ENCODE peak calls at places on chromosome 20, in six cellular contexts. I is fibroblast of lung; P is ascending aorta; T is right lobe of liver; L is CD8-positive, alpha-beta memory T cell; D is neuronal stem cell. V is an unnamed sample.

GRCh38 chr20:43658068-43658722 is 8.7 kb upstream of the MYBL2 start:
- DNase-seq in P (no peak), T (no peak), D (no peak), I (no peak), L (no peak), V (no peak)

GRCh38 chr20:34579191-34579661 is 20.7 kb downstream of the MAP1LC3A start:
- DNase-seq in I (peak; percentile 80), D (no peak), L (no peak), P (peak; percentile 80), T (no peak), V (peak; percentile 74)

GRCh38 chr20:41232971-41233926 is 84.3 kb downstream of the ZHX3 start:
- DNase-seq in D (no peak), L (no peak), T (no peak), P (no peak), I (peak; percentile 91), V (no peak)

GRCh38 chr20:53748821-53749402 is 155.3 kb upstream of the ZNF217 start:
- DNase-seq in I (peak; percentile 65), T (no peak), L (no peak), D (no peak), P (no peak), V (no peak)

GRCh38 chr20:49482621-49483017 is at the start of gene KCNB1:
- DNase-seq in I (peak; percentile 34), L (peak; percentile 18), D (peak; percentile 86), T (peak; percentile 72), P (peak; percentile 77), V (peak; percentile 81)

GRCh38 chr20:32988008-32988407 is 16.2 kb downstream of the SUN5 start:
- DNase-seq in T (no peak), P (no peak), D (no peak), I (no peak), L (no peak), V (no peak)

GRCh38 chr20:38599410-38599882 is 2.2 kb upstream of the ARHGAP40 start:
- DNase-seq in P (no peak), D (no peak), I (no peak), L (no peak), T (peak; percentile 85), V (no peak)

GRCh38 chr20:40582531-40582930 is 106.5 kb downstream of the MAFB start:
- DNase-seq in T (no peak), D (no peak), I (no peak), P (no peak), L (no peak), V (no peak)

GRCh38 chr20:52230406-52230805 is 38.8 kb upstream of the ZFP64 start:
- DNase-seq in P (no peak), L (no peak), I (no peak), T (no peak), D (no peak), V (no peak)

GRCh38 chr20:63645218-63645617 is 8.0 kb downstream of the STMN3 start:
- DNase-seq in L (no peak), P (no peak), I (no peak), D (no peak), T (no peak), V (no peak)
- H3K4me3 ChIP-seq in L (no peak overlapping the region), P (no peak overlapping the region), I (no peak overlapping the region), D (no peak overlapping the region), T (no peak overlapping the region), V (no peak overlapping the region)

GRCh38 chr20:46199198-46199597 is 81.1 kb downstream of the CD40 start:
- DNase-seq in T (no peak), P (no peak), I (no peak), D (peak; percentile 43), L (no peak), V (no peak)
- H3K27me3 ChIP-seq in T (peaks cover 8% of the 10 kb centered on the region), P (no peaks in the 10 kb centered on the region), I (peaks cover 12% of the 10 kb centered on the region), D (no peaks in the 10 kb centered on the region), L (peaks cover 3% of the 10 kb centered on the region), V (no peaks in the 10 kb centered on the region)

GRCh38 chr20:57396212-57396611 is 5.0 kb downstream of the RBM38 start:
- DNase-seq in P (no peak), L (peak; percentile 8), T (peak; percentile 44), D (no peak), I (no peak), V (no peak)
- H3K4me3 ChIP-seq in P (peak overlapping the region; percentile 3), L (no peak overlapping the region), T (no peak overlapping the region), D (no peak overlapping the region), I (no peak overlapping the region), V (no peak overlapping the region)

GRCh38 chr20:23246682-23247664 is 103.6 kb upstream of the NXT1 start:
- DNase-seq in D (no peak), P (peak; percentile 67), T (no peak), I (peak; percentile 43), L (no peak), V (peak; percentile 28)

GRCh38 chr20:23243791-23244190 is 106.8 kb upstream of the NXT1 start:
- DNase-seq in I (no peak), D (no peak), P (no peak), T (no peak), L (no peak), V (no peak)

GRCh38 chr20:23244916-23245552 is 105.6 kb upstream of the NXT1 start:
- DNase-seq in I (no peak), D (no peak), L (no peak), P (no peak), T (no peak), V (no peak)

GRCh38 chr20:23244207-23244915 is 106.2 kb upstream of the NXT1 start:
- DNase-seq in I (peak; percentile 55), T (no peak), D (no peak), P (no peak), L (no peak), V (no peak)

DNA sequence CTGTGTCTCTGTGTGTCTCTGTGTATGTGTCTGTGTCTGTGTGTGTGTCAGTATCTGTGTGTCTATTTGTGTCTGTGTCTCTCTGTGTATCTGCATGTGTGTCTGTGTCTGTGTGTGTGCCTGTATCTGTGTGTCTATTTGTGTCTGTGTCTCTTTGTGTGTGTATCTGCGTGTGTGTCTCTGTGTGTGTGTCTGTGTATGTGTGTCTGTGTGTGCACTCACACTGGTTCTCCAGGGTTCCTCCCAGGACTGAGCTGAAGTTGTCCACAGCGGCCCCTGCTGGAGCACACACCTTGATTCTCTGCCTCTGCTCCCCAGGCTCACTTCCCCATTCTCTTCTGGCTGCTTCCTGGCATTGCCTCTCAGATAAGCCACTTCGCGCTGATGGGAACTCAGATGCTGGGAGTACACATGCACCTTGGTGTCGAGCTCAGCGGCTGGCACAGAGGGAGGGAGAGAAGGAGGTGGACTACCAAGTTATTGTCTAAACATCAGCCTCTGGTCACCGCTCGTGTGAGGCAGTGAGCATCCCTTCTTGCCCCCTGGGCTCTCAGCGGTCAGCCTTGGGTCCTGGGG is 105.0 kb upstream of the NXT1 start:
- DNase-seq in P (peak; percentile 76), I (peak; percentile 53), D (no peak), T (peak; percentile 67), L (no peak), V (peak; percentile 25)
- H3K27me3 ChIP-seq in P (no peaks in the 10 kb centered on the region), I (no peaks in the 10 kb centered on the region), D (no peaks in the 10 kb centered on the region), T (no peaks in the 10 kb centered on the region), L (no peaks in the 10 kb centered on the region), V (no peaks in the 10 kb centered on the region)

GRCh38 chr20:50691585-50692552 is 527 bp upstream of the RIPOR3 start:
- DNase-seq in L (no peak), I (peak; percentile 59), P (no peak), D (peak; percentile 35), T (no peak), V (peak; percentile 48)
- H3K4me3 ChIP-seq in L (no peak overlapping the region), I (peak overlapping the region; percentile 47), P (peak overlapping the region; percentile 32), D (no peak overlapping the region), T (peak overlapping the region; percentile 41), V (peak overlapping the region; percentile 52)

GRCh38 chr20:57263127-57263609 is 3.3 kb downstream of the BMP7 start:
- DNase-seq in P (no peak), L (no peak), T (no peak), I (no peak), D (no peak), V (no peak)

GRCh38 chr20:57261488-57262243 is 4.8 kb downstream of the BMP7 start:
- DNase-seq in D (no peak), P (no peak), T (no peak), L (no peak), I (no peak), V (no peak)

GRCh38 chr20:57260959-57261357 is 5.5 kb downstream of the BMP7 start:
- DNase-seq in D (no peak), I (no peak), P (no peak), T (no peak), L (no peak), V (no peak)

GRCh38 chr20:57263767-57264150 is 2.7 kb downstream of the BMP7 start:
- DNase-seq in I (no peak), D (no peak), L (no peak), P (no peak), T (no peak), V (no peak)

GRCh38 chr20:57262244-57263126 is 4.0 kb downstream of the BMP7 start:
- DNase-seq in I (no peak), D (no peak), P (no peak), L (no peak), T (no peak), V (no peak)
- H3K27me3 ChIP-seq in I (peaks cover 35% of the 10 kb centered on the region), D (no peaks in the 10 kb centered on the region), P (no peaks in the 10 kb centered on the region), L (peaks cover 23% of the 10 kb centered on the region), T (peaks cover 19% of the 10 kb centered on the region), V (peaks cover 8% of the 10 kb centered on the region)

V was measured in uterus.